ENCODE peak calls at places on chromosomes 6 and 20, in six cellular contexts. M, L, X, C, G and V are unnamed samples.

GRCh38 chr20:43559588-43559987 is 761 bp downstream of the SGK2 start:
- DNase-seq in X (no peak), M (no peak), L (no peak), G (no peak), C (no peak), V (no peak)

GRCh38 chr6:20211037-20211940 is 980 bp downstream of the MBOAT1 start:
- DNase-seq in M (no peak), L (no peak), C (peak; percentile 78), G (no peak), X (no peak), V (no peak)

GRCh38 chr6:124962617-124963415 is 579 bp downstream of the RNF217 start:
- DNase-seq in M (no peak), G (no peak), C (peak; percentile 63), X (peak; percentile 18), L (peak; percentile 26), V (no peak)

GRCh38 chr20:63472159-63472811 is at the start of gene KCNQ2:
- DNase-seq in C (peak; percentile 79), X (no peak), G (no peak), L (peak; percentile 87), M (peak; percentile 32), V (no peak)

GRCh38 chr20:10591956-10592521 is 81.8 kb downstream of the JAG1 start:
- DNase-seq in G (no peak), M (no peak), C (no peak), L (no peak), X (no peak), V (no peak)

GRCh38 chr6:151847064-151847463 is 39.6 kb downstream of the ESR1 start:
- DNase-seq in M (no peak), G (no peak), L (no peak), C (peak; percentile 75), X (no peak), V (no peak)

GRCh38 chr6:37556884-37557644 is 57.4 kb upstream of the CCDC167 start:
- DNase-seq in X (no peak), C (no peak), L (no peak), M (no peak), G (no peak), V (no peak)

GRCh38 chr6:2557181-2557720 is 193.5 kb downstream of the MYLK4 start:
- DNase-seq in G (no peak), M (no peak), C (no peak), L (no peak), X (no peak), V (no peak)

GRCh38 chr6:34174846-34175399 is 29.0 kb upstream of the GRM4 start:
- DNase-seq in C (peak; percentile 30), L (no peak), X (no peak), M (no peak), G (no peak), V (no peak)

GRCh38 chr6:139372326-139373153 is 1.9 kb downstream of the CITED2 start:
- DNase-seq in X (no peak), G (no peak), L (no peak), M (no peak), C (no peak), V (no peak)

GRCh38 chr6:64013061-64013410 is 377.4 kb downstream of the PHF3 start:
- DNase-seq in M (no peak), C (no peak), G (no peak), L (peak; percentile 32), X (no peak), V (no peak)

GRCh38 chr6:133977983-133978895 is 25.2 kb downstream of the TBPL1 start:
- DNase-seq in G (peak; percentile 38), M (no peak), X (no peak), C (no peak), L (peak; percentile 33), V (no peak)

GRCh38 chr20:48704761-48705160 is 123.0 kb downstream of the PREX1 start:
- DNase-seq in G (no peak), X (no peak), L (no peak), C (no peak), M (no peak), V (no peak)

GRCh38 chr6:56510984-56511531 is 131.6 kb downstream of the DST start:
- DNase-seq in L (no peak), X (no peak), G (no peak), C (no peak), M (no peak), V (no peak)

GRCh38 chr20:44629542-44629941 is 22.0 kb downstream of the ADA start:
- DNase-seq in C (no peak), L (peak; percentile 80), G (no peak), X (no peak), M (no peak), V (no peak)

GRCh38 chr6:117482240-117483003 is at the start of gene DCBLD1:
- DNase-seq in X (peak; percentile 58), G (peak; percentile 46), C (peak; percentile 86), L (peak; percentile 81), M (peak; percentile 78), V (no peak)

GRCh38 chr6:12718025-12718424 is 1.5 kb downstream of the PHACTR1 start:
- DNase-seq in M (no peak), C (no peak), G (no peak), L (no peak), X (peak; percentile 4), V (no peak)

GRCh38 chr6:27073441-27073840 is 174.1 kb upstream of the PRSS16 start:
- DNase-seq in M (no peak), L (no peak), X (no peak), G (no peak), C (no peak), V (no peak)

GRCh38 chr6:27081931-27082330 is 165.6 kb upstream of the PRSS16 start:
- DNase-seq in X (no peak), M (no peak), C (no peak), L (no peak), G (no peak), V (no peak)

GRCh38 chr6:27081188-27081587 is 166.3 kb upstream of the PRSS16 start:
- DNase-seq in X (no peak), C (no peak), M (no peak), G (no peak), L (no peak), V (no peak)

GRCh38 chr6:27078734-27079357 is 168.7 kb upstream of the PRSS16 start:
- DNase-seq in C (peak; percentile 89), G (peak; percentile 13), X (peak; percentile 33), L (peak; percentile 52), M (peak; percentile 52), V (peak; percentile 62)

GRCh38 chr6:27076116-27076515 is 171.4 kb upstream of the PRSS16 start:
- DNase-seq in L (no peak), M (no peak), G (no peak), C (no peak), X (no peak), V (no peak)
- H3K4me3 ChIP-seq in L (no peak overlapping the region), M (no peak overlapping the region), G (no peak overlapping the region), C (no peak overlapping the region), X (no peak overlapping the region), V (no peak overlapping the region)

GRCh38 chr6:41492261-41492891 is 53.8 kb upstream of the FOXP4 start:
- DNase-seq in L (no peak), M (no peak), X (no peak), G (no peak), C (peak; percentile 47), V (no peak)
- TF ChIP-seq REST in L (no peak), M (no peak), X (no peak), G (no peak), C (no peak), V (no peak)

DNA sequence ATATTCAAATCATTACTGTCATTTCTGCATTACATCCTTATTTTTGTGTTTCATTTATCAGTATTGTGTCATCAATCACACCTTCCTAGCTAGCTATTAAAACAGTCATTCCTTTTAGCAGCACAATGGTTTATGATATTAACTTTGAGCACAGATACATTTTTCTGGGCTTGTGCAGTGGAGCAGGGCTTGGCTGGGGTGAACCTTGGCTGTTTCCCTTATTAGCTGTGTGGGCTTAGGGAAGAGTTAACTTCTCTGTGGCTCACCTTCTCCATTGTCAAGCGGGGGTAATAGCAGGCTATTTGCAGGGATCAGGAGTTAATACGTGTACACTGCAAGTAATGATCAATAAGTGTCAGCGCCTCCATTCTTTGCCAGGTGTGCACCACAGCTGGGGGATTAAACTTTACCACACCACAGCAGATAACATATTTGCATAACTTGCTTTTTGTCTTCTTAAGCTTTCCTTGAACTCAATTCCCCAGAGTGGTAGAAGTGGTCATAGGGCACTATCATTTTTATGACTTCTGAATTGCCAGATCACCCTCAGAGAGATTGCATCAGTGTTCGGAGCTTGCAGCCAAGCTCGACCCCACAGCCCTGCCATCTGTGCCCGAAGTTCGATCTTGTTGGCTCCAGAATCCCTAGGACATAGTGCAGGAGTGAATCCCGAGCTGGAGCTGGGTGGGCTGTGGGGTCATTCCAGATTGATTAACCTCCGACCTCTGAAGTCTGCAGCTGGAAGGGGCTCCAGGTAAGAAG is 1.5 kb upstream of the PYGB start:
- DNase-seq in G (no peak), L (peak; percentile 47), C (no peak), M (no peak), X (no peak), V (no peak)
- H3K4me3 ChIP-seq in G (no peak overlapping the region), L (peak overlapping the region; percentile 70), C (peak overlapping the region; percentile 93), M (no peak overlapping the region), X (peak overlapping the region; percentile 82), V (peak overlapping the region; percentile 92)

DNA sequence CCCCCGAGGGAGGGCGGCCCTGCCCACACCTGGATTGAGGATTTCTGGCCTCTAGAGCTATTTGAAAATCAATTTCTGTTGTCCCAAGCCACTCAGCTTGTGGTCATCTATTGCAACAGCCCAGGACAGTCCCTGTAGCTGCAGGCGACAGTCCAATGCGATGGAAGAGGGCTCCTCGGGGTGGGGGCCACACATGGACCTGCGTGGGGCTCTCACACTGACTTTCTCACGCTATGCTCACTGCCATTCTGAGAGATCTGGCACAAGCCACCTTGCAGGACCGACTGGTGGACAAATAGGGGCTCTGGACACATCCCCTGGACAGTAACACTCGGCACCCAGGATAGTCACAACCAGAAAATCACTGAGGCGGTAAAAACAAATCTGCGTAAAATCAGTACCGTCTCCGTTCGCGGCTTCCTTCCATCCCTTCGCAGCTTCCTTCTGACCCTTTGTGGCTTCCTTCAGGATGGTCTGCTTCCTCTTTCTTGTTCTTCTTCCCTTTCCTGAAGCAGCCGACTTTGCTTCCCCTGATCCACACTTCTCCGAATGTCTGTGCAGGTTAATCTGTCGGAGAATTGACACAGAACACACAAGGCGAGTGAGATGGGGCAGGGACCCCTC is 21.8 kb downstream of the CTCFL start:
- DNase-seq in L (no peak), C (no peak), G (no peak), M (no peak), X (no peak), V (no peak)
- TF ChIP-seq REST in L (no peak), C (no peak), G (no peak), M (no peak), X (no peak), V (no peak)